ENCODE peak calls at places on chromosomes 11 and 22, in five cellular contexts. One of them, this sample, is unnamed.
A peak's percentile ranks its signal among the peaks of the same experiment; 100 is the strongest.

GRCh38 chr11:118938491-118939411 is 13.0 kb upstream of the BCL9L start:
- DNase-seq in colonic mucosa: no peak
- DNase-seq in cardiac muscle cell: no peak
- DNase-seq in heart left ventricle: no peak
- DNase-seq in sigmoid colon: no peak
- DNase-seq in this sample: peak; percentile 96

GRCh38 chr22:31075961-31076360 is 5.2 kb upstream of the SMTN start:
- DNase-seq in colonic mucosa: peak; percentile 72
- DNase-seq in cardiac muscle cell: no peak
- DNase-seq in heart left ventricle: peak; percentile 96
- DNase-seq in sigmoid colon: peak; percentile 93
- DNase-seq in this sample: no peak

GRCh38 chr22:38959574-38959973 is 2.2 kb downstream of the APOBEC3A start:
- DNase-seq in colonic mucosa: no peak
- DNase-seq in cardiac muscle cell: no peak
- DNase-seq in heart left ventricle: no peak
- DNase-seq in sigmoid colon: no peak
- DNase-seq in this sample: no peak

GRCh38 chr22:38347944-38348750 is 30.9 kb upstream of the CSNK1E start:
- DNase-seq in cardiac muscle cell: no peak
- DNase-seq in colonic mucosa: no peak
- DNase-seq in sigmoid colon: peak; percentile 50
- DNase-seq in heart left ventricle: no peak
- DNase-seq in this sample: peak; percentile 85

GRCh38 chr11:12139144-12139881 is 28.9 kb downstream of the MICAL2 start:
- DNase-seq in sigmoid colon: peak; percentile 73
- DNase-seq in colonic mucosa: no peak
- DNase-seq in cardiac muscle cell: no peak
- DNase-seq in heart left ventricle: no peak
- DNase-seq in this sample: no peak

GRCh38 chr11:129373489-129373953 is 2.1 kb upstream of the BARX2 start:
- DNase-seq in cardiac muscle cell: no peak
- DNase-seq in colonic mucosa: no peak
- DNase-seq in heart left ventricle: no peak
- DNase-seq in sigmoid colon: no peak
- DNase-seq in this sample: no peak

GRCh38 chr22:23205330-23205729 is 25.0 kb downstream of the BCR start:
- DNase-seq in colonic mucosa: no peak
- DNase-seq in heart left ventricle: no peak
- DNase-seq in cardiac muscle cell: no peak
- DNase-seq in sigmoid colon: no peak
- DNase-seq in this sample: no peak

GRCh38 chr22:21632237-21632895 is at the start of gene CCDC116:
- DNase-seq in colonic mucosa: no peak
- DNase-seq in sigmoid colon: no peak
- DNase-seq in cardiac muscle cell: no peak
- DNase-seq in heart left ventricle: no peak
- DNase-seq in this sample: no peak

GRCh38 chr11:78929092-78929905 is 354.6 kb upstream of the NARS2 start:
- DNase-seq in sigmoid colon: no peak
- DNase-seq in cardiac muscle cell: no peak
- DNase-seq in heart left ventricle: no peak
- DNase-seq in colonic mucosa: no peak
- DNase-seq in this sample: no peak
- H3K27ac ChIP-seq in sigmoid colon: no peak overlapping the region
- H3K27ac ChIP-seq in cardiac muscle cell: no peak overlapping the region
- H3K27ac ChIP-seq in heart left ventricle: no peak overlapping the region
- H3K27ac ChIP-seq in colonic mucosa: no peak overlapping the region
- H3K27ac ChIP-seq in this sample: no peak overlapping the region

GRCh38 chr11:19351426-19351825 is 110.7 kb upstream of the E2F8 start:
- DNase-seq in sigmoid colon: no peak
- DNase-seq in heart left ventricle: no peak
- DNase-seq in cardiac muscle cell: no peak
- DNase-seq in colonic mucosa: no peak
- DNase-seq in this sample: no peak

GRCh38 chr11:19347911-19348310 is 107.2 kb upstream of the E2F8 start:
- DNase-seq in cardiac muscle cell: no peak
- DNase-seq in colonic mucosa: no peak
- DNase-seq in sigmoid colon: no peak
- DNase-seq in heart left ventricle: no peak
- DNase-seq in this sample: no peak

GRCh38 chr11:19350093-19350665 is 109.4 kb upstream of the E2F8 start:
- DNase-seq in cardiac muscle cell: no peak
- DNase-seq in colonic mucosa: no peak
- DNase-seq in sigmoid colon: no peak
- DNase-seq in heart left ventricle: no peak
- DNase-seq in this sample: no peak

GRCh38 chr11:19352072-19352735 is 111.5 kb upstream of the E2F8 start:
- DNase-seq in colonic mucosa: no peak
- DNase-seq in cardiac muscle cell: no peak
- DNase-seq in sigmoid colon: no peak
- DNase-seq in heart left ventricle: no peak
- DNase-seq in this sample: no peak

GRCh38 chr11:19349340-19350025 is 108.7 kb upstream of the E2F8 start:
- DNase-seq in heart left ventricle: no peak
- DNase-seq in cardiac muscle cell: no peak
- DNase-seq in sigmoid colon: no peak
- DNase-seq in colonic mucosa: no peak
- DNase-seq in this sample: no peak
- H3K4me3 ChIP-seq in heart left ventricle: no peak overlapping the region
- H3K4me3 ChIP-seq in cardiac muscle cell: no peak overlapping the region
- H3K4me3 ChIP-seq in sigmoid colon: no peak overlapping the region
- H3K4me3 ChIP-seq in colonic mucosa: no peak overlapping the region
- H3K4me3 ChIP-seq in this sample: no peak overlapping the region

DNA sequence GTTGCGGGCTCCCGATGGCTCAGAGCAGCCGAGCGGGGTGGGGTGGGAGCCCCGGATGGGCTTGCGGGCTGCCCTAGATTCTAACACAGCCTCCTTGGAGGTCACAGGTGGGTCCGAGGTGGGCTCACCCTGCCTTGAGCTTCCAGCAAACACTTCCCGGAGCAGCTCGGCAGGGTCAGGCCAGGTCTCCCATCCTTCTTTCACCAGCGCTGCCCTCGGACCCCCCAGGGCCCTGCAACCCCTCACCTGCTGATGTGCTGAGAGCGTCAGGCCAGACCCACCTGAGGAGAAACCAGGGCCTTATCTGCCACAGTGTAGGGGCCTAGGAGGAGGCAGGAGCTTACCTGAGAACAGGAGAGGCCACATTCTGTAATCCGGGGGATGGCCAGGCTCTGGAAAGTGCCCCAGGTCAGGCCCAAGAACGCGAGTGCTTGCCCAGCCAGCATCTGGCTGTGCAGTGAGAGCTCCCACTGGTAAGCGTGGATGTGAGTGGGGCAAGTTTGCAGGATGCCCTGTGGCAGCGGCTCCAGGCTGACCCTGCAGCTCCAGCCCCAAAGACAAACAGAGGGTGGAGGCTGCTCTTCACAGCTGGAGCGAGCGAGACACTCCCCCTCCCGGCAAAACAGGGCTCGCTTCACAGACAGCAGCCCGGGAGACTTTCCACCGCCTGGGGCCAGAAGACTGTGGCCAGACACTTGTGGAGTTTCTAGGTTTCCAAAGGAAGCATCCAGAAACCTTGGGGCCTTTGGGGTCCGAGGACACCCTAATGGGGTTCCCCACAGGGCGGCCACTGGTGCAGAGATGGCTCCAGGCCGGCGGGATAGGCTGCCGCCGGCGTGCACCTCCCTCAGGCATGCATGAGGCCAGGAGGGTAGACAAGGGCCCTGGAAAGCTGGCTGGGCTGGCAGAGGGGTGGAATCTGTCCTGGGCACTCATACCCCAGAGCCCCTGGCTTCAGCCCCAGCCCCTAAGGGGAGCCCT is at the start of gene IL17REL:
- DNase-seq in sigmoid colon: peak; percentile 55
- DNase-seq in heart left ventricle: no peak
- DNase-seq in colonic mucosa: no peak
- DNase-seq in cardiac muscle cell: no peak
- DNase-seq in this sample: peak; percentile 64
- TF ChIP-seq CTCF in sigmoid colon: no peak
- TF ChIP-seq CTCF in heart left ventricle: peak; percentile 11
- TF ChIP-seq CTCF in colonic mucosa: no peak
- TF ChIP-seq CTCF in cardiac muscle cell: peak; percentile 26
- TF ChIP-seq CTCF in this sample: no peak

DNA sequence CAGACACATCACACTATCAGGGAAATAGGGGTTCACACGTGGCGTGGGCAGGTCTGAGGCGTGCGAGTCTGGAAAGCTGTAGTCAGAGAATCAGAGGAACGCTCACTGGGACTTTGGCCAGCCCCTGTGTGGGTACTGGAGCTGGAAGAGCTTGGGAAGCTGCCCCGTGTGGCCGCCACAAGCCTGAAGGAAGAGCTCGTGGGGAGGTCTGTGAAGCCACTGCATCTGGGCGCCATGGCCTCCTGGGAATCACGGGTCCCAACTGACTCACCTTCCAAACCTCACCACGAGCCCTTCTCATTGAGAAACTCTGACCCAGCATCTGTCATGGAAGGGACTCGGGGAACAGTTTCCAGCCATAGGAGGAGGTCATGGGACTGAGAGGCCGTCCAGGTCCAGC is 5.9 kb upstream of the MRGPRF start:
- DNase-seq in cardiac muscle cell: no peak
- DNase-seq in sigmoid colon: peak; percentile 90
- DNase-seq in heart left ventricle: no peak
- DNase-seq in colonic mucosa: no peak
- DNase-seq in this sample: no peak
- H3K27ac ChIP-seq in cardiac muscle cell: peak overlapping the region; percentile 84
- H3K27ac ChIP-seq in sigmoid colon: peak overlapping the region; percentile 87
- H3K27ac ChIP-seq in heart left ventricle: no peak overlapping the region
- H3K27ac ChIP-seq in colonic mucosa: no peak overlapping the region
- H3K27ac ChIP-seq in this sample: no peak overlapping the region

GRCh38 chr11:100686476-100686875 is 612 bp upstream of the ARHGAP42 start:
- DNase-seq in heart left ventricle: no peak
- DNase-seq in colonic mucosa: no peak
- DNase-seq in cardiac muscle cell: no peak
- DNase-seq in sigmoid colon: no peak
- DNase-seq in this sample: no peak
- H3K4me3 ChIP-seq in heart left ventricle: peak overlapping the region; percentile 63
- H3K4me3 ChIP-seq in colonic mucosa: peak overlapping the region; percentile 72
- H3K4me3 ChIP-seq in cardiac muscle cell: peak overlapping the region; percentile 99
- H3K4me3 ChIP-seq in sigmoid colon: peak overlapping the region; percentile 76
- H3K4me3 ChIP-seq in this sample: peak overlapping the region; percentile 82

DNA sequence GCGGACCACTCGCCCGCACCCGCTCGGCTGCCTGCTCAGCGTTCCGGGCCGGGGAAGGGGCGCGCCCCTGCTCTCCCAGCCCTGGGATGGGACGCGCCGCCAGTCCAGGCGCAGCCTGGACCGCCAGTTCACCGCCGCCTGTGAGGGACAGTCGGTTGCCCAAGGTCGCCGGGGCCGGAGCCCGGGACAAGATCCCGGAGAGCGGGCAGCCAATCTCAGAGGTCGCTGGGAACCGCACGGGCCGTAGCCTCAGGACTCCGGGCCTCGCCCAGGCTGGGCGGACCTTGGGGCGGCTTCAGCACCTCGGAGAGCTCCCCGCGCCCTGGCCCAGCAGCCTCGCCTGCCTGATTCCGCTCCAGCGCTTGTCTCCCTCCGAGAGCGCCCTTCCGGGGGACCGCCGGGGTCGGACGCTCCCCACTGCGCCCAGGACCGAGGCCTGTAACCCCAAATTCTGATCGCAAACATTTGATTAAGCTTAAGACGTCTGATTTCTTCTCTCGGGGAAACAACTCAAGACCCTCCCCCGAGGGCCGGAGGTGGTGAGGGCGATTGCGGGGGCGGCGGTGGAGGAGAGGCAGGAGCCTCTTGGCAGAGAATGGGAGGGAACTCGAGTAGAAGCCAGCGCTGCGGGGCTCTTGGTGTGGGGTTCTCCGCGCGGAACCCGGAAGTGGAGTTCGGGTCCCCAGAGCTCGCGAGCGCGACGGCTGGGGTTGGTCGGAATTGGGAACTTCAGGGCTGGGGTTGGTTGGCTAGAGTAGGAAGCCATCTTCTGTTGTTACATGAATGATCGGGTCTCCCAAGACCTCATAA is 1.1 kb upstream of the CHRM4 start:
- DNase-seq in cardiac muscle cell: peak; percentile 94
- DNase-seq in sigmoid colon: peak; percentile 88
- DNase-seq in colonic mucosa: peak; percentile 85
- DNase-seq in heart left ventricle: peak; percentile 90
- DNase-seq in this sample: peak; percentile 76
- TF ChIP-seq CTCF in cardiac muscle cell: no peak
- TF ChIP-seq CTCF in sigmoid colon: no peak
- TF ChIP-seq CTCF in colonic mucosa: no peak
- TF ChIP-seq CTCF in heart left ventricle: no peak
- TF ChIP-seq CTCF in this sample: peak; percentile 0

This sample was measured in RWPE2.